ENCODE peak calls at places on chromosomes 2 and 18, in nine cellular contexts. N is Peyer's patch, I is testis, Q is neural progenitor cell, W is psoas muscle, L is hepatocyte, O is trophoblast cell, S is heart right ventricle, G is astrocyte. Y is an unnamed sample.
A peak's percentile ranks its signal among the peaks of the same experiment; 100 is the strongest.

GRCh38 chr2:241136191-241136590 is 13.1 kb downstream of the PASK start:
- DNase-seq in N (no peak), I (no peak), Q (no peak), W (no peak), L (no peak), O (no peak), S (no peak), G (no peak), Y (no peak)

GRCh38 chr2:60641866-60642788 is 88.7 kb upstream of the BCL11A start:
- DNase-seq in N (peak; percentile 44), I (peak; percentile 50), Q (peak; percentile 83), W (no peak), L (peak; percentile 81), O (peak; percentile 70), S (no peak), G (peak; percentile 23), Y (peak; percentile 67)

GRCh38 chr2:37645363-37645762 is 26.1 kb downstream of the CDC42EP3 start:
- DNase-seq in N (no peak), I (no peak), Q (no peak), W (no peak), L (no peak), O (no peak), S (no peak), G (peak; percentile 60), Y (no peak)

GRCh38 chr2:204726831-204727230 is 181.6 kb downstream of the PARD3B start:
- DNase-seq in N (no peak), I (no peak), Q (no peak), W (no peak), L (peak; percentile 5), O (no peak), S (no peak), G (no peak), Y (no peak)

GRCh38 chr2:96265349-96265839 is 403 bp downstream of the TMEM127 start:
- DNase-seq in N (peak; percentile 44), I (peak; percentile 62), Q (peak; percentile 77), W (no peak), L (peak; percentile 63), O (peak; percentile 32), S (peak; percentile 72), G (no peak), Y (peak; percentile 30)

GRCh38 chr2:12982149-12982584 is 265.4 kb downstream of the TRIB2 start:
- DNase-seq in N (no peak), I (no peak), Q (no peak), W (no peak), L (no peak), O (no peak), S (no peak), G (peak; percentile 38), Y (peak; percentile 28)

GRCh38 chr2:206442854-206443734 is at the start of gene ADAM23:
- DNase-seq in N (no peak), I (peak; percentile 83), Q (peak; percentile 92), W (peak; percentile 77), L (peak; percentile 76), O (peak; percentile 6), S (peak; percentile 53), G (peak; percentile 32), Y (peak; percentile 50)

GRCh38 chr2:52145005-52145404 is 1113.1 kb upstream of the NRXN1 start:
- DNase-seq in N (no peak), I (no peak), Q (no peak), W (no peak), L (no peak), O (no peak), S (no peak), G (no peak), Y (no peak)

GRCh38 chr2:143161982-143162837 is 33.0 kb downstream of the ARHGAP15 start:
- DNase-seq in N (peak; percentile 48), I (peak; percentile 68), Q (peak; percentile 64), W (no peak), L (peak; percentile 73), O (peak; percentile 57), S (peak; percentile 6), G (peak; percentile 19), Y (peak; percentile 62)

DNA sequence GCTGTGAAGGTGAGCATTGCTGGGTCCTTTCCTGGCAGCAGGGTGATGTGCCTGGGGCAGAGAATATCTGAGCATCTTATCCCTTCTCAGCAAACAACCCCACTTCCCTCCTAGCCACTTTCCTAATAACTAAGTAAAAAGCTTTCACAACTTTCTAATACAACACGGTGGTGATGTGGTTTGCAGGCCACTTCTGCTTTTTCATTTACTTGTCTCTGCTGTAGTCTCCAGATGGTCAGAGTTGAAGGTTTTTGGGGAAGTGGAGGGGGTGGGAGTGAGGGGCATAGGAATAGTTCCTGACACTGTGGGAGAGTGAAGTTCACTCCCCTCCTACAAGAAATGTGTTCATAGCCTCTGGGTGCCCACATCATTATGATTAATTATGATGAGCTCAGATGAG is 11.6 kb downstream of the OXER1 start:
- DNase-seq in N (peak; percentile 75), I (no peak), Q (no peak), W (no peak), L (no peak), O (peak; percentile 20), S (peak; percentile 23), G (no peak), Y (no peak)
- H3K27ac ChIP-seq in N (peak overlapping the region; percentile 28), I (no peak overlapping the region), Q (no peak overlapping the region), W (no peak overlapping the region), L (no peak overlapping the region), O (no peak overlapping the region), S (no peak overlapping the region), G (no peak overlapping the region), Y (no peak overlapping the region)

DNA sequence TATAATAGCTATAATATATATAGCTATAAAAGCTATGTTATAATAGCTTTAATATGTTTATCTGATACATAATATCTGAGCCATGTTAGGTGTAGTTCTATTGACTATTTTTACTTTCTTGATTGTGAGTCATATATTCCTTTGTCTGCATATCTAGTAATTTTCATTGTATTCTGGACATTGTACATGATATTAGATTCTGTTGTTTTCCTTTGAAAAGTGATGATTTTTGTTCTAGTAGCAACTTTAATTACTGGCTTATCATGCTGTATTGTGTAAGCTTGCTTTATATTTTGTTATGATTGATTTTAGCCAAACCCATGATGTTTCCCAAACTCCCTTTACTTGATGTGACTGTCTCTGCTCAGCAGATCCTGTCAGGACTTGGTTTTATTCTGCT is 125.7 kb upstream of the TCF4 start:
- DNase-seq in N (no peak), I (no peak), Q (no peak), W (no peak), L (no peak), O (no peak), S (no peak), G (no peak), Y (no peak)
- H3K9me3 ChIP-seq in N (no peaks in the 10 kb centered on the region), I (no peaks in the 10 kb centered on the region), Q (no peaks in the 10 kb centered on the region), W (peaks cover 26% of the 10 kb centered on the region), L (peaks cover 8% of the 10 kb centered on the region), O (no peaks in the 10 kb centered on the region), S (peaks cover 10% of the 10 kb centered on the region), G (peaks cover 4% of the 10 kb centered on the region), Y (peaks cover 8% of the 10 kb centered on the region)

GRCh38 chr2:45588158-45588829 is 22.8 kb downstream of the SRBD1 start:
- DNase-seq in N (no peak), I (no peak), Q (no peak), W (no peak), L (no peak), O (no peak), S (no peak), G (no peak), Y (no peak)
- H3K27ac ChIP-seq in N (no peak overlapping the region), I (no peak overlapping the region), Q (no peak overlapping the region), W (no peak overlapping the region), L (no peak overlapping the region), O (no peak overlapping the region), S (no peak overlapping the region), G (no peak overlapping the region), Y (no peak overlapping the region)

DNA sequence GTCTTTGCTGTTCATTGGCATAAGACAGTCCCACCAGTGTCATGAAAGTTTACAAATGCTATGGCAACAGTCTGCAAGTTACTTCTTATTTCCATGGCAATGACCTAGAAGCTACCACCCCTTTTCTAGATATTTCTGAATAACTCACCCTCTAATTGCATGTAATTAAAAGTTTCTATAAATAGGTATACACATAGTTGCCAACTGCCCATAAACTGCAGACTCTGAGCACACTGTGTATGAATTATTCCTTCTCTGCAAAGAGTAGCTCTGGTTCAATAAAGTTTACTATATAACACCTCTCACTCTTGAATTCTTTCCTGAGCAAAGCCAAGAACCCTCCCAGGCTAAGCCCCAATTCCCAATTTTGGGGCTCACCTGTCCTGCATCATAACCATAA is 172.6 kb upstream of the LRATD1 start:
- DNase-seq in N (no peak), I (no peak), Q (no peak), W (no peak), L (no peak), O (no peak), S (no peak), G (no peak), Y (no peak)
- H3K9me3 ChIP-seq in N (no peaks in the 10 kb centered on the region), I (no peaks in the 10 kb centered on the region), Q (no peaks in the 10 kb centered on the region), W (no peaks in the 10 kb centered on the region), L (no peaks in the 10 kb centered on the region), O (peaks cover 5% of the 10 kb centered on the region), S (no peaks in the 10 kb centered on the region), G (peaks cover 2% of the 10 kb centered on the region), Y (no peaks in the 10 kb centered on the region)

DNA sequence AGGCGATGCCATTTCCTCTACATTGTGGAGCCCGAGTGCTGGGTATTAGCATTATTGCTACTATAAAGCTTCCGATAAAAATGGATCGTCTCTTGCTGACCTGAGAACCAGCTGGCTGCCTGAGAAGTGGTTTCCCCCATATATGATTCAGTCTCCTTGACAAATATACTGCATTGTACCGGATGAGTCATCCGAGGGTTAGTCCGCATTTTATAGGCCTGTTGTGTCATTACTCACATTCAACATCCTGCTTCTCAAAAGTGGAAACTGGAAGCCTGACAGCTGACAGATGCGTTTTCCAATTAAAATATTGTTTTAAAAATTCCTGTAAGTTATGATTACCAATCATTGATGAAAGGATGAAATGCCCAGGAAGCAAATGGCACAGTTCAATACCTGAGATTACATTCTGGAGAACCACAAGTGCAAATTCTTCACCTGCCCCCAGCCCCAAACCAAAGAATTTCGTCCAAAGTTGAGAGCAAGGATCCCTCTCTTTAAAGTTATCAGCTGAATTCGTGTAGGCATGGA is 65.7 kb downstream of the SPRED2 start:
- DNase-seq in N (no peak), I (no peak), Q (no peak), W (no peak), L (peak; percentile 88), O (peak; percentile 94), S (peak; percentile 48), G (peak; percentile 97), Y (peak; percentile 93)
- H3K27ac ChIP-seq in N (no peak overlapping the region), I (no peak overlapping the region), Q (no peak overlapping the region), W (peak overlapping the region; percentile 59), L (peak overlapping the region; percentile 68), O (no peak overlapping the region), S (peak overlapping the region; percentile 28), G (peak overlapping the region; percentile 93), Y (peak overlapping the region; percentile 69)

DNA sequence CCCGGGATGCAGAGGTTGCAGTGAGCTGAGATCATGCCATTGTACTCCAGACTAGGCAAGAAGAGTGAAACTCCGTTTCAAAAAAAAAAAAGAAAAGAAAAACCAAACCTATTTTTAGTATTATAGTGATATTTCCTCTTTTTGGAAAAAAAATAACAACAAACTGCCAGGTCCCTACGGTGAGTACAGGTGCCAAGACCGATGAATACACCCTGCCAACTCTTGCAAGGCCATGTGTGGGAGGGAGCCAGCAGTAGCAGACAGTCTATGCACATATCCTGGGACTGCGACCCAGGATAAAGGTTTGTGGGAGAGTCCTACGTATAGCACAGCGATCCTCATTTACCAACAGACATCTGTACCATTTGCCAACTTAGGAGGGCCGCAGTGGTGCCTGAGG is 69.6 kb upstream of the DNMT3A start:
- DNase-seq in N (peak; percentile 42), I (peak; percentile 58), Q (no peak), W (no peak), L (no peak), O (no peak), S (no peak), G (no peak), Y (no peak)
- H3K9me3 ChIP-seq in N (no peaks in the 10 kb centered on the region), I (no peaks in the 10 kb centered on the region), Q (no peaks in the 10 kb centered on the region), W (no peaks in the 10 kb centered on the region), L (no peaks in the 10 kb centered on the region), O (no peaks in the 10 kb centered on the region), S (no peaks in the 10 kb centered on the region), G (no peaks in the 10 kb centered on the region), Y (no peaks in the 10 kb centered on the region)

Y was measured in A673.